ENCODE peak calls at places on chromosomes 3 and 15, in four cellular contexts. One of them, this sample, is unnamed.

GRCh38 chr3:146189519-146190173 is 28.7 kb upstream of the PLOD2 start:
- DNase-seq in H1: peak; percentile 48
- DNase-seq in K562: peak; percentile 52
- DNase-seq in GM12878: no peak
- DNase-seq in this sample: peak; percentile 12

GRCh38 chr3:123069021-123069381 is 2.2 kb downstream of the PDIA5 start:
- DNase-seq in H1: no peak
- DNase-seq in K562: peak; percentile 37
- DNase-seq in GM12878: no peak
- DNase-seq in this sample: no peak

GRCh38 chr3:84965141-84965540 is 6.4 kb downstream of the CADM2 start:
- DNase-seq in H1: peak; percentile 65
- DNase-seq in K562: no peak
- DNase-seq in GM12878: no peak
- DNase-seq in this sample: no peak

GRCh38 chr15:94041731-94042130 is 189.6 kb upstream of the MCTP2 start:
- DNase-seq in H1: no peak
- DNase-seq in K562: no peak
- DNase-seq in GM12878: no peak
- DNase-seq in this sample: no peak

GRCh38 chr15:40790723-40791122 is 16.2 kb upstream of the ZFYVE19 start:
- DNase-seq in H1: no peak
- DNase-seq in K562: no peak
- DNase-seq in GM12878: no peak
- DNase-seq in this sample: no peak

GRCh38 chr3:195195321-195196209 is 75.4 kb downstream of the XXYLT1 start:
- DNase-seq in H1: no peak
- DNase-seq in K562: no peak
- DNase-seq in GM12878: no peak
- DNase-seq in this sample: no peak

GRCh38 chr15:25886498-25887140 is 23.5 kb upstream of the ATP10A start:
- DNase-seq in H1: no peak
- DNase-seq in K562: no peak
- DNase-seq in GM12878: no peak
- DNase-seq in this sample: no peak

GRCh38 chr15:24772709-24773373 is 97.3 kb downstream of the NPAP1 start:
- DNase-seq in H1: peak; percentile 79
- DNase-seq in K562: peak; percentile 36
- DNase-seq in GM12878: no peak
- DNase-seq in this sample: peak; percentile 10

GRCh38 chr15:33360876-33361275 is 50.1 kb downstream of the RYR3 start:
- DNase-seq in H1: no peak
- DNase-seq in K562: no peak
- DNase-seq in GM12878: no peak
- DNase-seq in this sample: no peak

GRCh38 chr3:173411288-173412064 is 13.9 kb downstream of the NLGN1 start:
- DNase-seq in H1: no peak
- DNase-seq in K562: peak; percentile 4
- DNase-seq in GM12878: no peak
- DNase-seq in this sample: no peak

GRCh38 chr3:169811606-169812123 is 1.0 kb upstream of the LRRIQ4 start:
- DNase-seq in H1: no peak
- DNase-seq in K562: no peak
- DNase-seq in GM12878: no peak
- DNase-seq in this sample: no peak

GRCh38 chr15:78364233-78364632 is 24.1 kb downstream of the CRABP1 start:
- DNase-seq in H1: no peak
- DNase-seq in K562: no peak
- DNase-seq in GM12878: no peak
- DNase-seq in this sample: no peak

GRCh38 chr15:58761010-58761388 is 10.1 kb upstream of the MINDY2 start:
- DNase-seq in H1: no peak
- DNase-seq in K562: no peak
- DNase-seq in GM12878: no peak
- DNase-seq in this sample: no peak

GRCh38 chr15:81008312-81008711 is 7.6 kb downstream of the TLNRD1 start:
- DNase-seq in H1: no peak
- DNase-seq in K562: no peak
- DNase-seq in GM12878: no peak
- DNase-seq in this sample: no peak

GRCh38 chr3:175329373-175329772 is 470.2 kb downstream of the NAALADL2 start:
- DNase-seq in H1: no peak
- DNase-seq in K562: no peak
- DNase-seq in GM12878: no peak
- DNase-seq in this sample: no peak

GRCh38 chr3:1404270-1404669 is 311.4 kb downstream of the CNTN6 start:
- DNase-seq in H1: no peak
- DNase-seq in K562: no peak
- DNase-seq in GM12878: no peak
- DNase-seq in this sample: no peak

GRCh38 chr15:79154491-79155182 is 64.1 kb upstream of the RASGRF1 start:
- DNase-seq in H1: no peak
- DNase-seq in K562: no peak
- DNase-seq in GM12878: no peak
- DNase-seq in this sample: no peak

GRCh38 chr15:82710926-82711490 is 1.3 kb upstream of the AP3B2 start:
- DNase-seq in H1: no peak
- DNase-seq in K562: no peak
- DNase-seq in GM12878: no peak
- DNase-seq in this sample: no peak

GRCh38 chr3:13223574-13224237 is 150.5 kb upstream of the IQSEC1 start:
- DNase-seq in H1: no peak
- DNase-seq in K562: no peak
- DNase-seq in GM12878: no peak
- DNase-seq in this sample: no peak

GRCh38 chr3:169232863-169233262 is 430.6 kb downstream of the MECOM start:
- DNase-seq in H1: no peak
- DNase-seq in K562: peak; percentile 21
- DNase-seq in GM12878: no peak
- DNase-seq in this sample: no peak

GRCh38 chr3:632571-633170 is 436.1 kb downstream of the CHL1 start:
- DNase-seq in H1: peak; percentile 81
- DNase-seq in K562: peak; percentile 71
- DNase-seq in GM12878: no peak
- DNase-seq in this sample: peak; percentile 6

GRCh38 chr15:84112025-84112424 is 123.5 kb upstream of the GOLGA6L4 start:
- DNase-seq in H1: no peak
- DNase-seq in K562: peak; percentile 41
- DNase-seq in GM12878: no peak
- DNase-seq in this sample: no peak

GRCh38 chr15:89128320-89129122 is 40.3 kb downstream of the ABHD2 start:
- DNase-seq in H1: no peak
- DNase-seq in K562: no peak
- DNase-seq in GM12878: no peak
- DNase-seq in this sample: no peak

GRCh38 chr3:53140575-53141467 is 10.6 kb upstream of the RFT1 start:
- DNase-seq in H1: no peak
- DNase-seq in K562: no peak
- DNase-seq in GM12878: no peak
- DNase-seq in this sample: no peak

GRCh38 chr15:99440551-99441426 is 125.0 kb upstream of the MEF2A start:
- DNase-seq in H1: no peak
- DNase-seq in K562: peak; percentile 17
- DNase-seq in GM12878: no peak
- DNase-seq in this sample: no peak

GRCh38 chr15:23690450-23690852 is 3.3 kb upstream of the NDN start:
- DNase-seq in H1: peak; percentile 45
- DNase-seq in K562: peak; percentile 11
- DNase-seq in GM12878: no peak
- DNase-seq in this sample: no peak

GRCh38 chr3:106913111-106913698 is 464.0 kb upstream of the CCDC54 start:
- DNase-seq in H1: peak; percentile 72
- DNase-seq in K562: no peak
- DNase-seq in GM12878: no peak
- DNase-seq in this sample: no peak

GRCh38 chr3:184156522-184156955 is 1.4 kb downstream of the DVL3 start:
- DNase-seq in H1: peak; percentile 65
- DNase-seq in K562: peak; percentile 30
- DNase-seq in GM12878: no peak
- DNase-seq in this sample: no peak

GRCh38 chr3:156790141-156790540 is 36.0 kb upstream of the LEKR1 start:
- DNase-seq in H1: no peak
- DNase-seq in K562: no peak
- DNase-seq in GM12878: no peak
- DNase-seq in this sample: no peak

GRCh38 chr15:68484696-68485400 is 52.9 kb upstream of the ITGA11 start:
- DNase-seq in H1: no peak
- DNase-seq in K562: no peak
- DNase-seq in GM12878: no peak
- DNase-seq in this sample: no peak

GRCh38 chr3:39548282-39548681 is 80.8 kb downstream of the MOBP start:
- DNase-seq in H1: no peak
- DNase-seq in K562: no peak
- DNase-seq in GM12878: no peak
- DNase-seq in this sample: no peak

GRCh38 chr15:97692317-97693015 is 268.0 kb upstream of the ARRDC4 start:
- DNase-seq in H1: no peak
- DNase-seq in K562: no peak
- DNase-seq in GM12878: no peak
- DNase-seq in this sample: no peak

DNA sequence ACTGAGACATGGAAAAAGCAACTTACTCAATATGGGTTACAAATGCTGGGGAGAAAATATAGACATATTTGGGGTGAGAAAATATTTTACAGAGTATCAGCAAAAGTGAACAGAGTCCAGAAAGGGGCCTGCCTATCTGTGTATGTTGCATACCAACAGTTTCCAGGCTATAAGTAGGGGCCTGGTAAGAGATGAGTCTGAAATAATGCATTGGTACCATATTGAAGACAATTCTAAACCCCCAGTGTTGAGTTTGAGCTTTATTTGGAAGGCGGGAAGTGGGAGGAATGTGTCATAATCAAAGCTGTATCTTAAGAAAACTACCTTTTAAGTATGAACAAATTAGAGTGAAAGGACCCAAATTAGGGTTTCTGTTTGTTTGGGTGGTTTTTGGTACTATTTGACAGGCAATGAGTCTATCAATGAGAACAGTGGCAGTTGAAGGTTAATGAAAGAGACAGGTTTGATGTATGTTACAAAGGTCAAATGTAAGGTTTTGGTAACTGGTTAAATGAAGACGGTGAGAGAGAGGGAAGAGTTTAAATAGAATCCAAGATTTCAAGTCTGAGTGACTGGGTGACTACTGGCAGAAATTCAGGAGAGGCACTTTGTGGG is 106.3 kb upstream of the ZBED2 start:
- DNase-seq in H1: no peak
- DNase-seq in K562: no peak
- DNase-seq in GM12878: no peak
- DNase-seq in this sample: no peak
- TF ChIP-seq TAF1 in H1: no peak
- TF ChIP-seq TAF1 in K562: no peak
- TF ChIP-seq TAF1 in GM12878: no peak
- TF ChIP-seq TAF1 in this sample: no peak

GRCh38 chr3:63405882-63406281 is 127.8 kb downstream of the SYNPR start:
- DNase-seq in H1: no peak
- DNase-seq in K562: no peak
- DNase-seq in GM12878: no peak
- DNase-seq in this sample: no peak
- TF ChIP-seq TAF1 in H1: no peak
- TF ChIP-seq TAF1 in K562: no peak
- TF ChIP-seq TAF1 in GM12878: no peak
- TF ChIP-seq TAF1 in this sample: no peak

GRCh38 chr3:119676771-119677640 is at the start of gene COX17:
- DNase-seq in H1: peak; percentile 94
- DNase-seq in K562: peak; percentile 94
- DNase-seq in GM12878: peak; percentile 99
- DNase-seq in this sample: peak; percentile 79

GRCh38 chr3:119676020-119676419 is 1.2 kb downstream of the COX17 start:
- DNase-seq in H1: no peak
- DNase-seq in K562: no peak
- DNase-seq in GM12878: no peak
- DNase-seq in this sample: no peak

GRCh38 chr3:119679874-119680273 is 2.7 kb upstream of the COX17 start:
- DNase-seq in H1: no peak
- DNase-seq in K562: no peak
- DNase-seq in GM12878: no peak
- DNase-seq in this sample: no peak

GRCh38 chr3:119677641-119677934 is 382 bp upstream of the COX17 start:
- DNase-seq in H1: no peak
- DNase-seq in K562: no peak
- DNase-seq in GM12878: no peak
- DNase-seq in this sample: no peak

DNA sequence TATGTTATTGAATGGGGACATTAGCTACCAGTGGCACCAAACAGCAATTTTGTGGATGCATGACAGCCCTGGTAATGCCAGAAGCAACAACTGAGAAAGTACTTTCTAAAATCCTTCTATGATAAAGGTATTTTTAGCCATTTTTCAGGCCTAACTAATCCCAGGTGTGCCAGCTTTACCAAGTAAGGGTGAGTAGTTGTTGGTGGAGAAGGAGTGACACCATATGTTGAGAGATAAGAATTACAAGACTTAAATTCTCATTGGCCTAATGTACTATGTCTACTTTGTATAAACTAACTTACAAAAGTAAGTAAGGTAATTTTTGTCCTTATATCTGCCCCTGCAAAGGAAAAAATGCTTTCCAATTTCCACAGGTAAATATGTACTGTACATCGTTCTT is 4.1 kb upstream of the COX17 start:
- DNase-seq in H1: no peak
- DNase-seq in K562: no peak
- DNase-seq in GM12878: no peak
- DNase-seq in this sample: no peak
- TF ChIP-seq TAF1 in H1: no peak
- TF ChIP-seq TAF1 in K562: no peak
- TF ChIP-seq TAF1 in GM12878: no peak
- TF ChIP-seq TAF1 in this sample: no peak

DNA sequence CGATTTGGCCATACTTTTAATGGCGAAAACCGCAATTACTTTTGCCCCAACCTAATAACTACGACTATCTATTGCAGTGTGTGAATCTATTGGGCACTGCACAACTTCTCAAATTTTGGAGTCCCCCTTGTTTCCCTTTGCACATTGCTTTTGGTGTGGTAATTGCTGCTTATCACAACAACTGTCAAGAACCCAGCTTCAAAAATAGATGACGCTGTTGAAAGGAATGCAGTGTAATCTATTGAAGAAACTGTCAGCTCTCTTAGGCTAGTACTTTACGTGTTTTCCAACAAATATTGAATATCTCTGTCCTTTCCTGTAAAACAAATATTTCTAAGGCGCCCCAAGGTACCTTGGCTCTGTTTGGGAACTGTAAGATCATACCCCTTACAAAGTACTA is 222.8 kb upstream of the UBE2E2 start:
- DNase-seq in H1: no peak
- DNase-seq in K562: no peak
- DNase-seq in GM12878: no peak
- DNase-seq in this sample: no peak
- TF ChIP-seq TAF1 in H1: no peak
- TF ChIP-seq TAF1 in K562: no peak
- TF ChIP-seq TAF1 in GM12878: no peak
- TF ChIP-seq TAF1 in this sample: no peak

This sample was measured in GM12891.